ENCODE peak calls at places on chromosomes 16 and 17, in nine cellular contexts. M is NCI-H1092, B is renal cortical epithelial cell, K is NCI-H1105, W is NCI-H774, A is HAP-1, Y is stomach, S is heart right ventricle, T is HT1080. I is an unnamed sample.

GRCh38 chr16:70159355-70160348 is 13.9 kb upstream of the CLEC18C start:
- DNase-seq in T (peak), K (no peak), S (no peak), M (no peak), W (no peak), B (no peak), Y (no peak), A (no peak), I (no peak)

GRCh38 chr17:6843241-6843890 is 11.8 kb upstream of the TEKT1 start:
- DNase-seq in Y (no peak), A (peak), K (peak), B (peak), S (no peak), M (peak), T (peak), W (peak), I (peak)

GRCh38 chr16:22386976-22387375 is 12.6 kb upstream of the CDR2 start:
- DNase-seq in T (peak), K (no peak), B (peak), Y (no peak), M (no peak), W (no peak), S (no peak), A (no peak), I (peak)

GRCh38 chr17:62700964-62701705 is 73.7 kb downstream of the MRC2 start:
- DNase-seq in S (no peak), W (no peak), A (no peak), Y (no peak), B (no peak), T (no peak), K (no peak), M (no peak), I (no peak)

GRCh38 chr17:55341432-55341831 is 76.7 kb downstream of the HLF start:
- DNase-seq in T (peak), B (peak), M (no peak), S (no peak), K (no peak), Y (no peak), A (no peak), W (no peak), I (no peak)

GRCh38 chr17:20121359-20122235 is 112.4 kb downstream of the SPECC1 start:
- DNase-seq in W (peak), B (peak), M (no peak), Y (peak), K (peak), A (peak), T (peak), S (peak), I (peak)

GRCh38 chr16:55439101-55439690 is 39.8 kb upstream of the MMP2 start:
- DNase-seq in T (no peak), B (no peak), A (no peak), Y (no peak), S (no peak), M (no peak), K (no peak), W (no peak), I (no peak)

GRCh38 chr16:82660078-82660645 is 33.4 kb downstream of the CDH13 start:
- DNase-seq in Y (no peak), M (no peak), A (no peak), K (no peak), S (no peak), W (no peak), B (no peak), T (no peak), I (no peak)

GRCh38 chr17:47611372-47612350 is 38.1 kb upstream of the KPNB1 start:
- DNase-seq in T (no peak), A (no peak), Y (no peak), B (peak), S (no peak), K (no peak), W (peak), M (no peak), I (no peak)

GRCh38 chr16:5826332-5826731 is 728.7 kb upstream of the EEF2KMT start:
- DNase-seq in Y (no peak), A (no peak), B (no peak), W (no peak), K (no peak), M (no peak), T (no peak), S (no peak), I (no peak)

GRCh38 chr17:69716571-69716970 is 302.1 kb downstream of the MAP2K6 start:
- DNase-seq in A (no peak), Y (no peak), S (no peak), M (no peak), B (peak), T (no peak), W (no peak), K (no peak), I (no peak)

GRCh38 chr16:79287424-79287917 is 313.1 kb downstream of the MAF start:
- DNase-seq in Y (no peak), S (no peak), M (no peak), B (no peak), T (no peak), A (no peak), W (no peak), K (no peak), I (no peak)

GRCh38 chr17:6818938-6819337 is 12.6 kb downstream of the TEKT1 start:
- DNase-seq in A (no peak), S (no peak), W (no peak), Y (no peak), B (no peak), M (no peak), K (no peak), T (no peak), I (no peak)

GRCh38 chr16:12366313-12366712 is 389.8 kb downstream of the SNX29 start:
- DNase-seq in Y (no peak), K (no peak), T (no peak), A (no peak), M (no peak), B (no peak), W (no peak), S (no peak), I (no peak)

GRCh38 chr17:50199651-50200446 is 1.6 kb downstream of the COL1A1 start:
- DNase-seq in K (peak), Y (peak), M (no peak), S (peak), W (peak), T (peak), A (peak), B (peak), I (peak)

GRCh38 chr17:58631523-58632323 is 60.1 kb downstream of the TEX14 start:
- DNase-seq in W (peak), M (peak), T (peak), S (peak), B (peak), Y (peak), K (peak), A (peak), I (peak)

GRCh38 chr17:3213587-3213986 is 6.1 kb downstream of the OR1A1 start:
- DNase-seq in Y (no peak), A (no peak), K (no peak), S (no peak), T (no peak), M (no peak), W (no peak), B (no peak), I (no peak)

GRCh38 chr16:11251525-11252481 is 4.2 kb downstream of the SOCS1 start:
- DNase-seq in T (peak), B (no peak), M (no peak), Y (peak), S (no peak), W (no peak), A (no peak), K (no peak), I (no peak)